ENCODE peak calls at places on chromosomes 16 and 17, in four cellular contexts. D, B, J and M are unnamed samples.

GRCh38 chr16:28863929-28864886 is 565 bp downstream of the SH2B1 start:
- DNase-seq in D (no peak), B (no peak), J (no peak), M (no peak)

GRCh38 chr17:44997733-44998520 is 29.8 kb upstream of the C1QL1 start:
- DNase-seq in D (no peak), B (no peak), J (no peak), M (no peak)

GRCh38 chr16:7361416-7362129 is 28.9 kb downstream of the RBFOX1 start:
- DNase-seq in D (no peak), B (no peak), J (no peak), M (no peak)

GRCh38 chr17:7250655-7251329 is 742 bp downstream of the CTDNEP1 start:
- DNase-seq in D (no peak), B (no peak), J (no peak), M (no peak)

GRCh38 chr17:35801583-35802224 is 6.3 kb upstream of the MMP28 start:
- DNase-seq in D (no peak), B (no peak), J (no peak), M (no peak)

GRCh38 chr16:54506691-54507090 is 220.1 kb upstream of the IRX3 start:
- DNase-seq in D (no peak), B (no peak), J (no peak), M (no peak)

GRCh38 chr17:231191-231965 is 49.9 kb upstream of the DOC2B start:
- DNase-seq in D (no peak), B (no peak), J (peak), M (no peak)

GRCh38 chr16:51624083-51624775 is 473.2 kb upstream of the SALL1 start:
- DNase-seq in D (no peak), B (no peak), J (no peak), M (no peak)

GRCh38 chr16:71339481-71340171 is 18.9 kb upstream of the CALB2 start:
- DNase-seq in D (no peak), B (no peak), J (no peak), M (no peak)

DNA sequence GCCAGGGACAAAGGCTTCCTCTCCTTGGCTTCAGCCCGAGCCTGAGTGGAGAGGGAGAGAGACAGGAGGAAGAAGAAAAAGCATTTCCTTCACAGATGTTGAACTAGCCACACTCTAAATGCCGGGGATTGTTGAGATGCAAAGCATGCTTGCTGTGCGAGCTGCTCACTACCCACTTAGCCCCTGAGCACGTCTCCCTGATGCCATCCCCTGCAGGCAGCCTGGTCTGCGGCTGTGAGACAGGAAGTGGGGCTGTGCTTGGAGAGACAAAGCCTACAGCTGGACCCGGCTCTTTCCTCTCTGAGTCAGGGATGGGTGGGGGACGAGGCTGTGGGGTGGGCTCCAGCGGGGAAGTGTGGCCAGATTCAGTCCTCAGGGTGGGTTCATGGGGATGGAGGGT is 13.7 kb downstream of the WNT9B start:
- DNase-seq in D (no peak), B (no peak), J (no peak), M (no peak)
- TF ChIP-seq MAFK in D (no peak), B (no peak), J (no peak), M (no peak)

GRCh38 chr17:29007456-29008455 is 1.9 kb upstream of the SEZ6 start:
- DNase-seq in D (no peak), B (no peak), J (no peak), M (peak)

GRCh38 chr17:29005562-29005887 is 308 bp downstream of the SEZ6 start:
- DNase-seq in D (no peak), B (no peak), J (no peak), M (no peak)

GRCh38 chr17:29008591-29008990 is 2.8 kb upstream of the SEZ6 start:
- DNase-seq in D (peak), B (no peak), J (no peak), M (no peak)

GRCh38 chr17:29004081-29004692 is 1.6 kb downstream of the SEZ6 start:
- DNase-seq in D (no peak), B (no peak), J (no peak), M (no peak)

GRCh38 chr17:29005936-29006438 is at the start of gene SEZ6:
- DNase-seq in D (peak), B (peak), J (peak), M (peak)
- TF ChIP-seq EP300 in D (peak), B (no peak), J (peak), M (no peak)

GRCh38 chr17:12024332-12024731 is 3.7 kb downstream of the MAP2K4 start:
- DNase-seq in D (peak), B (no peak), J (no peak), M (peak)
- TF ChIP-seq MAFK in D (no peak), B (no peak), J (no peak), M (peak)

DNA sequence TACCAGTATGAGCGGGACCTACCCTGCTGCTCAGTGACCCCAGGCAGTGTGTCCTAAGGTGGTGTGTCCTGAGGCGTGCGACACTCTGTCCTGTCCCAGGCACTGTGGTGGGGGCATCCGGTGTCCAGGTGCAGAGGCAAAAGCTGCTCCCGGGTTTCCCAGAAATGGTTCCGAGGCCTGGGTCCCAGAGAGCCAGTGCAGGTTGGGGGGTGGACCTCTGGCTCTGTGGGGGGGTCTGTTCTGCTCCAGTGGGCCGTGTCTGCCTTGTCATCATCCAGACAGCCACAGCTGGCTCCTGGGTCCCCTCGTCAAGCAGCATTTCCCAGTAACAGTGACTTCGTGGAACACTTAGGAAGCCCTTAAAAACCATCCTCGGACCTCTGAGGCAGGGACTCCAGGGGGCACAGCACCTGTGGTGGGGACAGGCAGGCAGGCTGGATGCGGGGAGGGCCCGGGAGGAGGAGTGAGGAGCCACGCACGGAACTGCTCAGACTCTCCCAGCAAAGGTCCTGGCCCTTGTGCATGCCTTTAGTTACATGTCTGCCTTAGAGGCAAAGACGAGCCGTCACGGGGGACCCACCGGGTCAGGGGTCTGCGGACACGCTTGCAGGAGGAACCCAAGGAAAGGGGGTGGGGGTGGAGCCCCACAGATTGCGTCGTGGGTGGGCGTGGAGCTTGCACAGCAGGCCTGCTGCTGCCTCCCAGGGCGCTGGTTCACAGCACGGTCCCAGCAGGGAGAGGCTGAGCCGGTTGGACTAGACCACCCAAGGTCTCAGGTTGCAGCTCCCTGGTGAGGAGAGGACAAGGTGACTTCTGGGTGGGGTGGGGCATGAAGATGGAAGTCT is 5.6 kb downstream of the SLC16A3 start:
- DNase-seq in D (no peak), B (peak), J (no peak), M (no peak)
- TF ChIP-seq EP300 in D (no peak), B (no peak), J (no peak), M (no peak)